ENCODE peak calls at places on chromosome 20, in seven cellular contexts. F, P, N, L, T, W and K are unnamed samples.

GRCh38 chr20:48298851-48299484 is 513.7 kb upstream of the SULF2 start:
- DNase-seq in L (peak; percentile 92), W (no peak), N (peak; percentile 65), T (peak; percentile 99), P (no peak), F (no peak), K (peak; percentile 45)

GRCh38 chr20:63706852-63707557 is 771 bp downstream of the ARFRP1 start:
- DNase-seq in P (no peak), T (peak; percentile 64), F (peak; percentile 66), N (peak; percentile 57), L (peak; percentile 35), W (no peak), K (peak; percentile 75)

GRCh38 chr20:63606701-63607100 is 20.2 kb downstream of the GMEB2 start:
- DNase-seq in L (no peak), T (no peak), N (no peak), W (no peak), F (no peak), P (no peak), K (no peak)

GRCh38 chr20:2446845-2447244 is 23.7 kb downstream of the SNRPB start:
- DNase-seq in L (no peak), W (no peak), F (no peak), N (no peak), T (no peak), P (no peak), K (peak; percentile 58)

GRCh38 chr20:2984956-2985661 is 58.3 kb upstream of the GNRH2 start:
- DNase-seq in P (no peak), T (peak; percentile 25), N (no peak), L (peak; percentile 80), F (no peak), W (no peak), K (no peak)

GRCh38 chr20:38703526-38703925 is 20.8 kb upstream of the SLC32A1 start:
- DNase-seq in W (no peak), F (no peak), N (no peak), T (no peak), L (no peak), P (no peak), K (no peak)

GRCh38 chr20:37366749-37367148 is 20.8 kb downstream of the SRC start:
- DNase-seq in T (no peak), F (no peak), P (no peak), L (no peak), N (peak; percentile 1), W (no peak), K (no peak)

GRCh38 chr20:37329481-37330165 is 16.3 kb upstream of the SRC start:
- DNase-seq in N (no peak), P (no peak), T (peak; percentile 60), L (no peak), F (no peak), W (no peak), K (no peak)

GRCh38 chr20:56003111-56003800 is 2.1 kb downstream of the CBLN4 start:
- DNase-seq in T (no peak), W (no peak), L (no peak), N (no peak), P (no peak), F (no peak), K (peak; percentile 46)

GRCh38 chr20:40416274-40416673 is 272.8 kb downstream of the MAFB start:
- DNase-seq in P (no peak), T (no peak), F (peak; percentile 63), W (no peak), L (no peak), N (no peak), K (no peak)

GRCh38 chr20:19628570-19629134 is 129.4 kb upstream of the RIN2 start:
- DNase-seq in W (no peak), P (no peak), T (peak; percentile 86), N (peak; percentile 70), F (peak; percentile 88), L (peak; percentile 66), K (peak; percentile 92)

GRCh38 chr20:58433029-58433657 is 44.1 kb downstream of the VAPB start:
- DNase-seq in W (no peak), P (no peak), L (no peak), T (no peak), F (no peak), N (no peak), K (no peak)
- H3K27ac ChIP-seq in W (no peak overlapping the region), P (no peak overlapping the region), L (peak overlapping the region; percentile 69), T (no peak overlapping the region), F (peak overlapping the region; percentile 55), N (peak overlapping the region; percentile 31), K (no peak overlapping the region)

GRCh38 chr20:62370807-62371587 is 3.9 kb upstream of the LAMA5 start:
- DNase-seq in N (no peak), W (no peak), P (no peak), T (no peak), L (no peak), F (no peak), K (no peak)
- H3K27ac ChIP-seq in N (peak overlapping the region; percentile 94), W (no peak overlapping the region), P (no peak overlapping the region), T (no peak overlapping the region), L (no peak overlapping the region), F (peak overlapping the region; percentile 28), K (no peak overlapping the region)

DNA sequence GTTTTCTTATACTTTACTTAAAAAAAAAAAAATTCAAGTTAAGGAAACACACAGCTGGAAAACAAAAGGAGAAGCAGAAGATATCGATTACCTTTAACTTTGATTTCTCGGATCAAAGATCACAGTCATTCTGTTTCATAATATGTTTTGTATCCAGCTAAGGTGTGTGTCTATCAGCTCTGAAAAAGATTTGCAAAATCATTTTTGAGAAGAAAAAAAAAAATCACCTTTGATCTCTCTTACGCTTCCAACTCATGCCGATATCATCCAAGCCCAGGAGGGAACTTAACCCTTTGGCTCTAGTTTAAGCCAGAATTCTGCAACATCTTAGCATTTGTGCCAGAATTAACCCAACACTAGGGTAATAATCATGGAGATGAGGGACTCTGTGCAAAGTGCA is 144.0 kb downstream of the NFATC2 start:
- DNase-seq in T (no peak), N (no peak), F (no peak), P (no peak), W (no peak), L (no peak), K (no peak)
- H3K27ac ChIP-seq in T (no peak overlapping the region), N (no peak overlapping the region), F (no peak overlapping the region), P (no peak overlapping the region), W (no peak overlapping the region), L (no peak overlapping the region), K (no peak overlapping the region)

DNA sequence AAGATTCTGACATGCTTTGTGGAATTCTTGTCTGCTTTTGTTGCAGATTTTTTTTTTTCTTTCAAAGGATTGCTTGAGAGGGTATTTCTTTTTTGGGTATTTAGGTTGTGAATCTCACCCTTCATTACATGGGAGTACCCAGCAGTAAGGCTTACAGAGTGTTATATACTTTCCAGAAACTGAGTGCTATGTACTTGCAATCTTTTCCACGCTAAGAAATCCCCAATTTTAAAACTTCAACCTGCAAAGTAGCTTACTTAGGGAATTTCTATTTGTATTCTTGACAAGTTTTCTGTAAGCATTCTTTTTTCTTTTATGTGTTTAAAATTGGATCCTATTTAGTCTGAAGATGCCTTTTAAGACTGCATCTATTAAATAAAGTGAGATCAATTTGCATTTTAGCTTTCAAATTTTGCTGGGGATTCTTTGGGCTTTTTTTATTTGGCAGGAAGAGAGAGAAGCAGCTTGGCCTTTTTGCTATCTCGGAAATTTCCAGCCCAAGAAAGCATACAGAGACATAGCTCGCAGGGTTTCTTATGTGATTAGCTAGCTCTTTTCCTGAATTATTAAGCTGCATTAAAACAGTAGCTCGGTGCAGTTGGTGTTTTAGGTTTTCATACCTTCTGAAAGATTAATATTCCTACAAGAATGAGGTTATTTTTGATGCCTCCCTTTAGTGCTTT is 42.6 kb downstream of the KCNS1 start:
- DNase-seq in F (no peak), W (no peak), N (no peak), P (no peak), T (no peak), L (no peak), K (no peak)
- H3K27ac ChIP-seq in F (no peak overlapping the region), W (peak overlapping the region; percentile 80), N (no peak overlapping the region), P (no peak overlapping the region), T (no peak overlapping the region), L (no peak overlapping the region), K (no peak overlapping the region)

DNA sequence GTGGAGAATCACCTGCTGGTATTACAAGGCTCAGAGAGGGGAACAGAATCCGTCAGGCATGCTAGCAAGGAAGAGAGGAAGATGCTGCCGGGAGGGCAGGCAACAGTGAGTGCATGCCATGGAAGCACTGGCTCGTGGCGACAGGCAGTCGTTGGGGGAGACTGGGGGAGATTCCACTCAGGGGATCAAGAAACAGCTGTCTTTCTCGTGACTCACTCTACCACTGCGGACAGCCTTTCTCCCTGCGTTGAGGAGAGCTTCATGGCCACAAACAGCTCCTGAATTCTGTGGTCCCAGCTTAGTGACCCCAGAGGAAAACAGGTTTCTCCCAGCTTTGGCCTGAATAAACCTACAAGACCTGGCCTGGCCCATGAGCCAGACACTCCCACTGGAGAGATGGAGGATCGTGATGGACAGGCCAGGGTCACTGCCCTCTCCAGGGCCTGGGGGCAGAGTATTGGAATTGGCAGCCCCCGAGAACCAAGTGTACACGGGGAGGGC is 37.4 kb downstream of the HM13 start:
- DNase-seq in P (no peak), W (no peak), N (no peak), L (no peak), F (no peak), T (peak; percentile 91), K (no peak)
- H3K27ac ChIP-seq in P (no peak overlapping the region), W (no peak overlapping the region), N (no peak overlapping the region), L (no peak overlapping the region), F (no peak overlapping the region), T (peak overlapping the region; percentile 63), K (no peak overlapping the region)

GRCh38 chr20:4684837-4685413 is 36.8 kb upstream of the PRND start:
- DNase-seq in F (no peak), P (no peak), T (no peak), W (no peak), L (peak; percentile 84), N (peak; percentile 26), K (no peak)

GRCh38 chr20:4682682-4683081 is 39.0 kb upstream of the PRND start:
- DNase-seq in T (no peak), F (no peak), W (no peak), L (no peak), P (no peak), N (no peak), K (no peak)

GRCh38 chr20:4683261-4683660 is 38.4 kb upstream of the PRND start:
- DNase-seq in W (no peak), F (no peak), P (no peak), N (no peak), T (no peak), L (no peak), K (no peak)

GRCh38 chr20:4681441-4681840 is 40.3 kb upstream of the PRND start:
- DNase-seq in F (no peak), N (no peak), T (no peak), W (no peak), L (no peak), P (no peak), K (no peak)

DNA sequence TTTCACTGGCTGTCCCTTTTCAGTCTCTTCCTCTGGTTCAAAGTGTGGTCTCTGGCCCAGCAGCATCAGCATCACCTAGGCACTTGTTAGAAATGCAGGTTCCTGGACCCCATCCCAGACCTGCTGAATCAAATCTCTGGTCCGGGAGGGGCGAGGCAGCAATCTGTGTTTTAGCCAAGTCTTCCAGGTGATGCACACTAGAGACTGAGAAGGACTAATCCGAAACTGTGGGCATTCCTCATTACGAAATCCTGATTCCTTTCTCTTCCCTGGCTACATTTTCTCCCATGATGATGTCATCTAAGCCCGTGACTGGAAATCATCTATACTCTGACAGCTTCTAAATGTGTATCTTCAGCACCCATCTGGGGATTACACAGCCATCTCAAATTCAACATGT is 39.7 kb upstream of the PRND start:
- DNase-seq in P (no peak), N (no peak), L (peak; percentile 68), W (no peak), F (no peak), T (no peak), K (no peak)
- H3K27ac ChIP-seq in P (no peak overlapping the region), N (no peak overlapping the region), L (no peak overlapping the region), W (no peak overlapping the region), F (no peak overlapping the region), T (no peak overlapping the region), K (no peak overlapping the region)

GRCh38 chr20:44863661-44864060 is 21.8 kb upstream of the YWHAB start:
- DNase-seq in W (no peak), L (no peak), F (no peak), N (no peak), P (no peak), T (no peak), K (no peak)
- H3K27ac ChIP-seq in W (no peak overlapping the region), L (no peak overlapping the region), F (no peak overlapping the region), N (no peak overlapping the region), P (no peak overlapping the region), T (no peak overlapping the region), K (peak overlapping the region; percentile 36)